ENCODE peak calls at places on chromosomes 2 and 18, in four cellular contexts. A, Y, I and S are unnamed samples.

GRCh38 chr2:107001964-107002696 is 116.2 kb upstream of the ST6GAL2 start:
- DNase-seq in A (no peak), Y (no peak), I (peak), S (no peak)

GRCh38 chr2:11438555-11439080 is 27.3 kb downstream of the E2F6 start:
- DNase-seq in A (no peak), Y (no peak), I (no peak), S (no peak)

GRCh38 chr2:65722028-65722427 is 289.6 kb upstream of the SPRED2 start:
- DNase-seq in A (no peak), Y (no peak), I (peak), S (no peak)

GRCh38 chr18:75625966-75626365 is 198.5 kb upstream of the SMIM21 start:
- DNase-seq in A (no peak), Y (no peak), I (no peak), S (no peak)

GRCh38 chr2:60351321-60351720 is 202.1 kb downstream of the BCL11A start:
- DNase-seq in A (no peak), Y (no peak), I (no peak), S (no peak)

GRCh38 chr2:138846216-138846821 is 66.1 kb upstream of the NXPH2 start:
- DNase-seq in A (no peak), Y (no peak), I (peak), S (no peak)

GRCh38 chr18:3305354-3305762 is 43.4 kb downstream of the MYL12B start:
- DNase-seq in A (no peak), Y (no peak), I (no peak), S (peak)

GRCh38 chr2:85022232-85022631 is 51.3 kb downstream of the KCMF1 start:
- DNase-seq in A (no peak), Y (no peak), I (no peak), S (no peak)

GRCh38 chr18:75167759-75168211 is 41.2 kb downstream of the PTGR3 start:
- DNase-seq in A (peak), Y (no peak), I (no peak), S (no peak)

GRCh38 chr2:54048117-54048785 is 67.2 kb upstream of the ACYP2 start:
- DNase-seq in A (no peak), Y (no peak), I (no peak), S (no peak)

GRCh38 chr2:117832905-117833613 is 18.6 kb downstream of the DDX18 start:
- DNase-seq in A (no peak), Y (no peak), I (peak), S (no peak)

GRCh38 chr2:225006730-225007129 is 35.5 kb downstream of the DOCK10 start:
- DNase-seq in A (no peak), Y (no peak), I (no peak), S (no peak)

GRCh38 chr2:85990084-85990483 is 101.3 kb upstream of the ST3GAL5 start:
- DNase-seq in A (no peak), Y (no peak), I (no peak), S (no peak)

GRCh38 chr18:8703181-8703638 is 2.1 kb upstream of the MTCL1 start:
- DNase-seq in A (no peak), Y (no peak), I (no peak), S (no peak)

GRCh38 chr18:45657357-45658335 is 42.4 kb downstream of the SLC14A2 start:
- DNase-seq in A (no peak), Y (no peak), I (no peak), S (no peak)

GRCh38 chr18:22639026-22639463 is 221.3 kb upstream of the CTAGE1 start:
- DNase-seq in A (no peak), Y (no peak), I (peak), S (no peak)

GRCh38 chr18:8319798-8320477 is 289.3 kb upstream of the RAB12 start:
- DNase-seq in A (no peak), Y (no peak), I (no peak), S (no peak)

GRCh38 chr2:32882911-32883810 is 63.6 kb upstream of the LTBP1 start:
- DNase-seq in A (no peak), Y (no peak), I (no peak), S (no peak)

GRCh38 chr2:233076749-233077148 is 16.6 kb downstream of the INPP5D start:
- DNase-seq in A (no peak), Y (no peak), I (no peak), S (no peak)

GRCh38 chr2:240436626-240437180 is 1.2 kb downstream of the GPC1 start:
- DNase-seq in A (peak), Y (no peak), I (no peak), S (no peak)

GRCh38 chr2:2812648-2813047 is 481.6 kb upstream of the MYT1L start:
- DNase-seq in A (no peak), Y (no peak), I (no peak), S (no peak)

GRCh38 chr2:207487650-207488315 is 42.0 kb upstream of the CREB1 start:
- DNase-seq in A (no peak), Y (no peak), I (peak), S (no peak)

GRCh38 chr2:66821168-66821567 is 386.2 kb downstream of the MEIS1 start:
- DNase-seq in A (no peak), Y (no peak), I (no peak), S (no peak)

GRCh38 chr2:27977623-27978312 is 87.2 kb downstream of the BABAM2 start:
- DNase-seq in A (no peak), Y (no peak), I (peak), S (no peak)

GRCh38 chr2:27857417-27858172 is 32.6 kb downstream of the RBKS start:
- DNase-seq in A (no peak), Y (no peak), I (no peak), S (no peak)